ENCODE peak calls at places on chromosomes 5 and 9, in ten cellular contexts. B, A, T, N, W, S, X, Q, V and U are unnamed samples.

GRCh38 chr5:117424559-117424958 is 849.9 kb upstream of the SEMA6A start:
- DNase-seq in A (no peak), S (no peak), B (no peak), N (no peak), W (no peak), T (no peak), Q (no peak), X (no peak), V (no peak), U (no peak)

GRCh38 chr5:34690301-34690700 is 34.2 kb downstream of the RAI14 start:
- DNase-seq in T (no peak), V (no peak), S (no peak), N (no peak), X (no peak), W (no peak), Q (no peak), A (no peak), B (no peak), U (no peak)

GRCh38 chr5:110270-110888 is 18.4 kb downstream of the PLEKHG4B start:
- DNase-seq in X (no peak), B (no peak), S (no peak), N (no peak), Q (no peak), A (no peak), T (peak; percentile 42), V (no peak), W (no peak), U (no peak)

GRCh38 chr5:97163360-97163764 is 19.7 kb downstream of the RIOK2 start:
- DNase-seq in Q (no peak), V (no peak), A (no peak), X (peak; percentile 30), S (no peak), T (no peak), W (no peak), B (no peak), N (no peak), U (no peak)

GRCh38 chr5:73496984-73497457 is 1.2 kb upstream of the BTF3 start:
- DNase-seq in S (no peak), X (peak; percentile 72), N (no peak), T (no peak), V (no peak), A (no peak), B (peak; percentile 80), W (no peak), Q (no peak), U (no peak)

GRCh38 chr9:129493714-129494047 is 127.2 kb downstream of the C9orf50 start:
- DNase-seq in V (no peak), W (no peak), X (no peak), A (no peak), T (no peak), Q (no peak), B (no peak), S (no peak), N (no peak), U (no peak)

GRCh38 chr5:180154821-180155220 is 54.2 kb downstream of the RASGEF1C start:
- DNase-seq in Q (no peak), W (peak; percentile 5), V (no peak), N (no peak), X (no peak), S (no peak), T (peak; percentile 45), A (no peak), B (no peak), U (no peak)

GRCh38 chr9:101184813-101185278 is 156.3 kb downstream of the PLPPR1 start:
- DNase-seq in B (no peak), N (no peak), Q (no peak), S (no peak), W (no peak), X (no peak), A (no peak), V (no peak), T (no peak), U (no peak)

GRCh38 chr9:34986541-34987047 is 3.0 kb upstream of the DNAJB5 start:
- DNase-seq in V (peak; percentile 22), B (no peak), X (no peak), Q (no peak), T (no peak), W (no peak), A (no peak), S (no peak), N (no peak), U (peak; percentile 80)

GRCh38 chr5:9468070-9468388 is 77.8 kb downstream of the SEMA5A start:
- DNase-seq in Q (no peak), T (peak; percentile 74), N (no peak), W (no peak), X (peak; percentile 94), S (no peak), A (no peak), B (no peak), V (no peak), U (no peak)

GRCh38 chr9:120902824-120903608 is 23.6 kb downstream of the TRAF1 start:
- DNase-seq in W (no peak), S (no peak), B (no peak), V (no peak), N (no peak), A (no peak), X (no peak), Q (no peak), T (no peak), U (no peak)

GRCh38 chr5:168879929-168880328 is 300.8 kb upstream of the PANK3 start:
- DNase-seq in W (no peak), A (no peak), S (no peak), Q (peak; percentile 22), X (no peak), B (no peak), T (no peak), V (no peak), N (peak; percentile 46), U (no peak)

GRCh38 chr5:141412853-141413539 is at the start of gene PCDHGA10:
- DNase-seq in W (peak; percentile 62), B (no peak), N (peak; percentile 70), V (peak; percentile 39), A (no peak), X (peak; percentile 80), T (no peak), Q (peak; percentile 40), S (no peak), U (no peak)

GRCh38 chr5:82330921-82331320 is 52.8 kb upstream of the RPS23 start:
- DNase-seq in N (no peak), T (peak; percentile 53), A (no peak), B (no peak), W (no peak), Q (no peak), S (no peak), X (no peak), V (no peak), U (no peak)

GRCh38 chr9:135961277-135961705 is at the start of gene UBAC1:
- DNase-seq in V (peak; percentile 96), X (peak; percentile 94), T (peak; percentile 99), Q (peak; percentile 95), S (peak; percentile 97), N (peak; percentile 98), B (peak; percentile 99), W (peak; percentile 97), A (peak; percentile 77), U (peak; percentile 99)

GRCh38 chr5:150801117-150801927 is 22.8 kb downstream of the SMIM3 start:
- DNase-seq in Q (no peak), V (peak; percentile 25), W (peak; percentile 21), A (no peak), B (peak; percentile 59), X (peak; percentile 77), N (no peak), T (no peak), S (no peak), U (no peak)
- H3K4me3 ChIP-seq in Q (no peak overlapping the region), V (peak overlapping the region; percentile 50), W (peak overlapping the region; percentile 35), A (peak overlapping the region; percentile 59), B (peak overlapping the region; percentile 29), X (peak overlapping the region; percentile 36), N (peak overlapping the region; percentile 37), T (peak overlapping the region; percentile 45), S (peak overlapping the region; percentile 34), U (no peak overlapping the region)

GRCh38 chr5:55982957-55983381 is 11.8 kb downstream of the IL6ST start:
- DNase-seq in A (no peak), N (no peak), B (no peak), V (no peak), X (no peak), S (no peak), T (no peak), W (peak; percentile 50), Q (peak; percentile 30), U (no peak)
- TF ChIP-seq CTCF in A (peak; percentile 10), N (peak; percentile 27), B (peak; percentile 43), V (peak; percentile 26), X (no peak), S (no peak), T (peak; percentile 22), W (peak; percentile 45), Q (no peak), U (no peak)

GRCh38 chr9:137045294-137046093 is 483 bp downstream of the NPDC1 start:
- DNase-seq in N (no peak), W (no peak), X (peak; percentile 38), B (no peak), V (no peak), Q (no peak), T (no peak), A (no peak), S (peak; percentile 66), U (no peak)
- TF ChIP-seq POLR2A in N (no peak), W (no peak), X (no peak), B (no peak), V (no peak), Q (no peak), T (no peak), A (no peak), S (no peak), U (no peak)

GRCh38 chr5:109703165-109703564 is 13.4 kb downstream of the MAN2A1 start:
- DNase-seq in T (no peak), V (no peak), Q (no peak), N (no peak), X (no peak), S (no peak), B (no peak), W (no peak), A (no peak), U (no peak)
- H3K4me3 ChIP-seq in T (no peak overlapping the region), V (no peak overlapping the region), Q (no peak overlapping the region), N (no peak overlapping the region), X (no peak overlapping the region), S (no peak overlapping the region), B (no peak overlapping the region), W (no peak overlapping the region), A (no peak overlapping the region), U (no peak overlapping the region)

DNA sequence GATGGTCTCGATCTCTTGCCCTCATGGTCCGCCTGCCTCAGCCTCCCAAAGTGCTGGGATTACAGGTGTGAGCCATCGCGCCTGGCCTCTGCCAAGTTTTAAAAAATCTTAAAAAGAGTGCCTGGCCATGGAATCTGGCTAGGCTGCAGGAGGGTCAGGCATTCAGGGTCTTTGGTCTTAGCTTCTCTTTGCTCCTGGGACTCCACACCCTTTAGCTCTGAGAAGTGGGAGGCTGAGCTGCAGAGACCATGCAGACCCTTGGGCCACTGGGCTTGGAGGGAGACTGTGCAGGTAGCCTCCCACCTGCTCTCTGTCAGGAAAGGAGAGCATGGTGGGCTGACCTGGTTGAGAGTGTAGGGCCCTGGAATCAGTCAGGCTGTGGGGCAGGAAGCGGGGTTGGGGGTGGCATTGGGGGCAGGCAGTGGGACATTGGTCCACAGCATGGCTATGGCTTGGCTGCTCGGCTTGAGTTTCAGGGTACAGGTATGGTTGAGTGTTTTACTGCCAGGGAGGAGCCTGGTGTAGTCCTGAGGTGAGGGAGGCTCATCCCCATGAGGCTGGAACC is 20.8 kb downstream of the PHF2 start:
- DNase-seq in S (no peak), T (no peak), X (no peak), Q (no peak), V (no peak), B (no peak), W (no peak), N (peak; percentile 32), A (no peak), U (no peak)
- TF ChIP-seq CTCF in S (no peak), T (no peak), X (no peak), Q (no peak), V (no peak), B (no peak), W (no peak), N (no peak), A (no peak), U (no peak)